ENCODE peak calls at places on chromosomes 2 and 18, in five cellular contexts. One of them, this sample, is unnamed.

GRCh38 chr2:125696573-125696972 is 959.4 kb upstream of the GYPC start:
- DNase-seq in AG04449: no peak
- DNase-seq in astrocyte of the cerebellum: no peak
- DNase-seq in astrocyte: no peak
- DNase-seq in fibroblast of the aortic adventitia: no peak
- DNase-seq in this sample: no peak

GRCh38 chr2:120863173-120863545 is 127.5 kb downstream of the GLI2 start:
- DNase-seq in fibroblast of the aortic adventitia: no peak
- DNase-seq in astrocyte: no peak
- DNase-seq in AG04449: no peak
- DNase-seq in astrocyte of the cerebellum: no peak
- DNase-seq in this sample: no peak

GRCh38 chr2:186862869-186863709 is 14.1 kb upstream of the ZSWIM2 start:
- DNase-seq in astrocyte: peak
- DNase-seq in AG04449: no peak
- DNase-seq in astrocyte of the cerebellum: peak
- DNase-seq in fibroblast of the aortic adventitia: peak
- DNase-seq in this sample: peak

GRCh38 chr2:11680901-11681721 is 11.1 kb upstream of the NTSR2 start:
- DNase-seq in AG04449: no peak
- DNase-seq in fibroblast of the aortic adventitia: no peak
- DNase-seq in astrocyte: no peak
- DNase-seq in astrocyte of the cerebellum: no peak
- DNase-seq in this sample: no peak

GRCh38 chr2:227374158-227374557 is 4.9 kb downstream of the TM4SF20 start:
- DNase-seq in astrocyte of the cerebellum: peak
- DNase-seq in fibroblast of the aortic adventitia: peak
- DNase-seq in astrocyte: peak
- DNase-seq in AG04449: no peak
- DNase-seq in this sample: peak

GRCh38 chr2:170243118-170243837 is 65.3 kb downstream of the MYO3B start:
- DNase-seq in AG04449: no peak
- DNase-seq in fibroblast of the aortic adventitia: no peak
- DNase-seq in astrocyte of the cerebellum: no peak
- DNase-seq in astrocyte: no peak
- DNase-seq in this sample: no peak

GRCh38 chr2:238945433-238946150 is 97.7 kb downstream of the TWIST2 start:
- DNase-seq in fibroblast of the aortic adventitia: peak
- DNase-seq in astrocyte of the cerebellum: no peak
- DNase-seq in astrocyte: peak
- DNase-seq in AG04449: no peak
- DNase-seq in this sample: peak

GRCh38 chr2:43218550-43219382 is 7.6 kb downstream of the ZFP36L2 start:
- DNase-seq in fibroblast of the aortic adventitia: peak
- DNase-seq in astrocyte of the cerebellum: no peak
- DNase-seq in astrocyte: no peak
- DNase-seq in AG04449: no peak
- DNase-seq in this sample: peak

GRCh38 chr18:51862311-51862710 is 477.7 kb upstream of the DCC start:
- DNase-seq in AG04449: no peak
- DNase-seq in fibroblast of the aortic adventitia: no peak
- DNase-seq in astrocyte of the cerebellum: peak
- DNase-seq in astrocyte: no peak
- DNase-seq in this sample: no peak

GRCh38 chr18:34494359-34494696 is 215.8 kb upstream of the DTNA start:
- DNase-seq in AG04449: no peak
- DNase-seq in astrocyte of the cerebellum: no peak
- DNase-seq in fibroblast of the aortic adventitia: no peak
- DNase-seq in astrocyte: no peak
- DNase-seq in this sample: peak

GRCh38 chr2:24620936-24621335 is 129.9 kb downstream of the NCOA1 start:
- DNase-seq in astrocyte of the cerebellum: no peak
- DNase-seq in AG04449: no peak
- DNase-seq in fibroblast of the aortic adventitia: peak
- DNase-seq in astrocyte: peak
- DNase-seq in this sample: no peak

GRCh38 chr2:95278637-95279225 is 4.5 kb downstream of the PROM2 start:
- DNase-seq in astrocyte: no peak
- DNase-seq in astrocyte of the cerebellum: no peak
- DNase-seq in AG04449: no peak
- DNase-seq in fibroblast of the aortic adventitia: no peak
- DNase-seq in this sample: no peak

GRCh38 chr2:24508878-24509277 is 17.8 kb downstream of the NCOA1 start:
- DNase-seq in fibroblast of the aortic adventitia: peak
- DNase-seq in AG04449: no peak
- DNase-seq in astrocyte of the cerebellum: no peak
- DNase-seq in astrocyte: no peak
- DNase-seq in this sample: peak

GRCh38 chr2:166372046-166372445 is 3.7 kb downstream of the SCN9A start:
- DNase-seq in AG04449: no peak
- DNase-seq in astrocyte: peak
- DNase-seq in astrocyte of the cerebellum: no peak
- DNase-seq in fibroblast of the aortic adventitia: no peak
- DNase-seq in this sample: peak

GRCh38 chr2:69213201-69213600 is 173.8 kb downstream of the GFPT1 start:
- DNase-seq in astrocyte of the cerebellum: no peak
- DNase-seq in astrocyte: no peak
- DNase-seq in fibroblast of the aortic adventitia: peak
- DNase-seq in AG04449: no peak
- DNase-seq in this sample: no peak

GRCh38 chr2:210558708-210559107 is 2.3 kb downstream of the CPS1 start:
- DNase-seq in AG04449: no peak
- DNase-seq in astrocyte: no peak
- DNase-seq in astrocyte of the cerebellum: no peak
- DNase-seq in fibroblast of the aortic adventitia: peak
- DNase-seq in this sample: peak

GRCh38 chr18:50183556-50183955 is 11.4 kb downstream of the MYO5B start:
- DNase-seq in astrocyte: peak
- DNase-seq in AG04449: no peak
- DNase-seq in astrocyte of the cerebellum: peak
- DNase-seq in fibroblast of the aortic adventitia: no peak
- DNase-seq in this sample: peak

DNA sequence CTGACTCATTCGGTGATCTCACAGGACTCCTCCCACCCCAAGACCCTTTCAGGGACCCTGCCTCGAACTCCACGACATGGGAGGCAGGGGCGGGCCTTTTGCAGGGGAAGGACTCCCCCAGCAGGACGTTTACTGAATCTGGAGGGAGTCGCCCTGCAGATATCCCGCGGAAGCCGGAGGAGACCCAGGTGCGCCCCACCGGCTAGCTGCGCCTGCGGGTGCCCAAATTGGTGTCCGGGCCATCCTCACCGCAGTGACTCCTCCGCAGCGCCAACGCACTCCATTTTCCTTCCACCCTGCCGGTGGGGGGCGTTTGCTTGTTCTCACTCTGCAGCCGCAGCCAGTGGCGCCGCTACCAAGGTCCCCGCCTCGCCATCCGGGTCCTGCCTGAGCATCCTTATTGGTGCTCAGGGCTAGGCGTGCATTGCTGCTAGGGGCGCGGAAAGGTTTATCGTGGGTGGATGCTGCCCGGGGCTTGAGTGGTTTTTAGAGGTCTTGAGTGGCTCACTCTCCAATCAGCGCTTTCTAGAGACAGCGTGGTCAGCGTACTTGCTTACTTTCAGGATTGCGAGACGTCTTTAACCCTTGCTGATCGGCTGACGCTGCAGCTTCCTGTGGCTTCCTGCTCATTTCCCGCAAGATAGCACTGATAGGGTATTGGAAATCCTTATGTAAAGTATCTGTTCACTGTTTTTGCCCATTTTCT is 81.4 kb downstream of the BIN1 start:
- DNase-seq in astrocyte: peak
- DNase-seq in fibroblast of the aortic adventitia: peak
- DNase-seq in AG04449: peak
- DNase-seq in astrocyte of the cerebellum: peak
- DNase-seq in this sample: peak
- TF ChIP-seq CTCF in astrocyte: peak
- TF ChIP-seq CTCF in fibroblast of the aortic adventitia: peak
- TF ChIP-seq CTCF in AG04449: peak
- TF ChIP-seq CTCF in astrocyte of the cerebellum: peak
- TF ChIP-seq CTCF in this sample: peak

DNA sequence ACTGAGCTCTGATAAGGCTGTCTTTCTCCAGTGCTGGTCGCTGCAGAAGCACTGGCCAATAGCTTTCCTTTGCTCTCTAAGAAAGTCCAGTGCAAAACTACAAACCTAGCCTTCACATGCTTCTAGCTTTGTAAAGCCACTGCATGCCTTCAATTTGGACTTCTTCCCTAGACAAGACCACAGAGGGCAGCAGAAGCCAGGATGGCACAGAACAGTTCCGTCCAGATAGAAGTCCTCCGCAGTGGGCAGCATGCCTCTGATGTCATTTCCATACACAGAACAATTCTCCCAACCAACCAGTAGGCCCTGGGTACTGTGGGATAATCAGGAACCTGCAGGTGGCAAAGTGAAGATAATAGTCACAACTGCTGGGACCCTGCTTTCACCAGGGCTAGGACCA is 3.3 kb downstream of the ST6GAL2 start:
- DNase-seq in astrocyte of the cerebellum: no peak
- DNase-seq in AG04449: no peak
- DNase-seq in fibroblast of the aortic adventitia: no peak
- DNase-seq in astrocyte: no peak
- DNase-seq in this sample: peak
- H3K4me3 ChIP-seq in astrocyte of the cerebellum: no peak
- H3K4me3 ChIP-seq in AG04449: no peak
- H3K4me3 ChIP-seq in fibroblast of the aortic adventitia: no peak
- H3K4me3 ChIP-seq in astrocyte: no peak
- H3K4me3 ChIP-seq in this sample: no peak

DNA sequence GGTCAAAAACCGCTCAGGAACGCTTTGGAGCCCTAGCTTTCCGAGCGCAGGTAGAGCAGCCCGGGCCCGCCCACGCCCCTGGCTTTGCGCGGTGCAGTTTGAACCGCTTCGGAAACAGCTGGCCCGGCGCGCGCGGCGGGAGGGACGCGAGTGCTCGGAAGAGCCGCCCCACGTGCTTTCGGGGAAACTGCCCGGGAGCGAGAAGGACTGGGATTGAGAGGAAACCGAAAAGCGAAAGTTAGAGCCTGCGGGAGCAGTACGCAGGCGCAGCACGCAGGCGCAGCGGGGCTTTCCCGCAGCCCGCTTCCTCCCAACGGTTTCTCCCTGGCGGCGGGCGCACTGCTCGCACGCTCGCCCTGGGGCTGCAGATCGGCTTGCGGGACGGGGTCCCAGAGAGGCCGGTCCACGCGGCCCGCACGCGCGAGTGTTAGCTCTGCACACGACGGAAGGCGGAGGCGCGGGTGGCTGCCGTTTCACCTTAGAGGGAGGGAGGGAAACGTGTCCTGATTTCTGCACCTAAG is 6.3 kb upstream of the STAT1 start:
- DNase-seq in astrocyte: peak
- DNase-seq in astrocyte of the cerebellum: peak
- DNase-seq in AG04449: peak
- DNase-seq in fibroblast of the aortic adventitia: peak
- DNase-seq in this sample: peak
- TF ChIP-seq CTCF in astrocyte: no peak
- TF ChIP-seq CTCF in astrocyte of the cerebellum: no peak
- TF ChIP-seq CTCF in AG04449: peak
- TF ChIP-seq CTCF in fibroblast of the aortic adventitia: no peak
- TF ChIP-seq CTCF in this sample: no peak

GRCh38 chr18:48829443-48830149 is 121.2 kb downstream of the SMAD7 start:
- DNase-seq in fibroblast of the aortic adventitia: no peak
- DNase-seq in AG04449: no peak
- DNase-seq in astrocyte: no peak
- DNase-seq in astrocyte of the cerebellum: no peak
- DNase-seq in this sample: no peak

GRCh38 chr18:48828713-48829442 is 121.9 kb downstream of the SMAD7 start:
- DNase-seq in astrocyte: no peak
- DNase-seq in astrocyte of the cerebellum: no peak
- DNase-seq in fibroblast of the aortic adventitia: no peak
- DNase-seq in AG04449: no peak
- DNase-seq in this sample: no peak

GRCh38 chr18:48826806-48827205 is 124.0 kb downstream of the SMAD7 start:
- DNase-seq in AG04449: no peak
- DNase-seq in fibroblast of the aortic adventitia: no peak
- DNase-seq in astrocyte of the cerebellum: no peak
- DNase-seq in astrocyte: no peak
- DNase-seq in this sample: no peak

GRCh38 chr18:48827321-48828200 is 123.2 kb downstream of the SMAD7 start:
- DNase-seq in astrocyte of the cerebellum: peak
- DNase-seq in fibroblast of the aortic adventitia: peak
- DNase-seq in astrocyte: peak
- DNase-seq in AG04449: no peak
- DNase-seq in this sample: peak

DNA sequence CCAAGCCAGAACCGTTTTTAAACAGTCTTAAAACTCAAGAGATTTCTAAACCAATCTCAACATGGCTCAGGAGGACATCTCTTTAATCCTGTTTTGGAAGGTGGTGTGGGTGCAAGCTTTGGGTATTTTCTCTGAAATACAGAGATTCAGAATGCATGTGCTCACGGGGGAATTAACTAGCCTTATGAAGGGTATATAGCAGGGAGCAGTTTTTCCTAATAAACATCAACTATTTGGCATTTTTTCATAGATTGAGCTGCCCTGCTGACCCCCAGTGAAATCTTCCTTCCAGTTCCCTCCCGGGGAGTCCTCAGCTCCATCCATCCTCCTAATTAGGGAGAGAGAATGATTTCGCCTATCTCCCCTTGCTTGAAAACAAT is 122.6 kb downstream of the SMAD7 start:
- DNase-seq in astrocyte of the cerebellum: no peak
- DNase-seq in astrocyte: no peak
- DNase-seq in AG04449: no peak
- DNase-seq in fibroblast of the aortic adventitia: no peak
- DNase-seq in this sample: no peak
- H3K4me3 ChIP-seq in astrocyte of the cerebellum: no peak
- H3K4me3 ChIP-seq in astrocyte: peak
- H3K4me3 ChIP-seq in AG04449: no peak
- H3K4me3 ChIP-seq in fibroblast of the aortic adventitia: no peak
- H3K4me3 ChIP-seq in this sample: no peak

GRCh38 chr2:105278654-105279053 is 37.1 kb downstream of the GPR45 start:
- DNase-seq in astrocyte of the cerebellum: no peak
- DNase-seq in fibroblast of the aortic adventitia: no peak
- DNase-seq in astrocyte: no peak
- DNase-seq in AG04449: no peak
- DNase-seq in this sample: no peak
- TF ChIP-seq CTCF in astrocyte of the cerebellum: peak
- TF ChIP-seq CTCF in fibroblast of the aortic adventitia: no peak
- TF ChIP-seq CTCF in astrocyte: no peak
- TF ChIP-seq CTCF in AG04449: no peak
- TF ChIP-seq CTCF in this sample: peak

GRCh38 chr2:152355411-152355831 is 20.4 kb downstream of the FMNL2 start:
- DNase-seq in fibroblast of the aortic adventitia: peak
- DNase-seq in astrocyte of the cerebellum: no peak
- DNase-seq in AG04449: no peak
- DNase-seq in astrocyte: no peak
- DNase-seq in this sample: no peak

GRCh38 chr2:152352616-152353015 is 17.6 kb downstream of the FMNL2 start:
- DNase-seq in fibroblast of the aortic adventitia: no peak
- DNase-seq in AG04449: no peak
- DNase-seq in astrocyte of the cerebellum: no peak
- DNase-seq in astrocyte: no peak
- DNase-seq in this sample: no peak

GRCh38 chr2:152353364-152353763 is 18.4 kb downstream of the FMNL2 start:
- DNase-seq in astrocyte of the cerebellum: no peak
- DNase-seq in astrocyte: no peak
- DNase-seq in fibroblast of the aortic adventitia: no peak
- DNase-seq in AG04449: no peak
- DNase-seq in this sample: no peak

GRCh38 chr2:152354909-152355308 is 19.9 kb downstream of the FMNL2 start:
- DNase-seq in fibroblast of the aortic adventitia: peak
- DNase-seq in astrocyte: no peak
- DNase-seq in AG04449: no peak
- DNase-seq in astrocyte of the cerebellum: no peak
- DNase-seq in this sample: no peak

GRCh38 chr2:152354069-152354755 is 19.2 kb downstream of the FMNL2 start:
- DNase-seq in astrocyte: no peak
- DNase-seq in fibroblast of the aortic adventitia: peak
- DNase-seq in astrocyte of the cerebellum: no peak
- DNase-seq in AG04449: no peak
- DNase-seq in this sample: no peak
- H3K4me3 ChIP-seq in astrocyte: no peak
- H3K4me3 ChIP-seq in fibroblast of the aortic adventitia: no peak
- H3K4me3 ChIP-seq in astrocyte of the cerebellum: no peak
- H3K4me3 ChIP-seq in AG04449: no peak
- H3K4me3 ChIP-seq in this sample: no peak

This sample was measured in choroid plexus epithelial cell.